ENCODE peak calls at places on chromosomes 1 and 21, in eight cellular contexts. K is lung, Q is gastrocnemius medialis, Y is heart left ventricle, O is uterus, U is endodermal cell, X is tibial nerve, R is Peyer's patch. W is an unnamed sample.

GRCh38 chr1:228955691-228956090 is 220.4 kb downstream of the RHOU start:
- DNase-seq in Y (no peak), Q (no peak), U (peak), O (no peak), R (no peak), X (no peak), K (no peak), W (no peak)

GRCh38 chr1:11237364-11237755 is 25.0 kb downstream of the MTOR start:
- DNase-seq in U (no peak), Y (no peak), X (no peak), K (no peak), Q (peak), R (no peak), O (no peak), W (no peak)

GRCh38 chr1:9181990-9182783 is 52.4 kb upstream of the H6PD start:
- DNase-seq in K (peak), O (peak), X (no peak), R (peak), Y (peak), Q (no peak), U (peak), W (no peak)

GRCh38 chr1:9822490-9822889 is 1.3 kb downstream of the CLSTN1 start:
- DNase-seq in O (no peak), R (no peak), Q (no peak), Y (no peak), U (no peak), K (no peak), X (no peak), W (no peak)

GRCh38 chr1:51284487-51284954 is 45.8 kb downstream of the TTC39A start:
- DNase-seq in U (no peak), Y (peak), Q (no peak), K (peak), X (no peak), O (no peak), R (no peak), W (no peak)

GRCh38 chr21:25837545-25838263 is 102.9 kb downstream of the GABPA start:
- DNase-seq in U (no peak), Q (no peak), K (no peak), O (no peak), R (no peak), Y (no peak), X (no peak), W (no peak)

GRCh38 chr21:37769656-37770055 is 146.6 kb downstream of the KCNJ6 start:
- DNase-seq in U (peak), Y (no peak), K (no peak), R (no peak), Q (no peak), X (no peak), O (no peak), W (no peak)

GRCh38 chr1:171286032-171286705 is 27.8 kb upstream of the FMO4 start:
- DNase-seq in R (no peak), X (no peak), Y (no peak), K (no peak), U (no peak), Q (no peak), O (no peak), W (no peak)

GRCh38 chr1:30378991-30379581 is 344.3 kb downstream of the MATN1 start:
- DNase-seq in U (peak), Y (no peak), K (no peak), O (peak), Q (no peak), R (peak), X (no peak), W (no peak)

GRCh38 chr1:41913025-41913424 is 5.7 kb downstream of the HIVEP3 start:
- DNase-seq in Y (no peak), U (no peak), O (no peak), X (no peak), R (no peak), K (peak), Q (no peak), W (no peak)

GRCh38 chr1:160159846-160160245 is 8.4 kb downstream of the ATP1A4 start:
- DNase-seq in O (no peak), R (no peak), X (no peak), K (no peak), Y (no peak), U (no peak), Q (no peak), W (no peak)

GRCh38 chr1:63116016-63116415 is 206.4 kb upstream of the FOXD3 start:
- DNase-seq in K (no peak), Q (no peak), Y (no peak), R (no peak), X (no peak), O (no peak), U (no peak), W (no peak)

GRCh38 chr1:27663735-27664119 is 8.3 kb downstream of the IFI6 start:
- DNase-seq in R (no peak), O (no peak), K (no peak), X (no peak), U (no peak), Y (no peak), Q (no peak), W (no peak)

GRCh38 chr1:111813440-111814304 is 58.0 kb downstream of the DDX20 start:
- DNase-seq in X (no peak), Q (no peak), K (no peak), U (no peak), R (no peak), Y (no peak), O (no peak), W (no peak)

GRCh38 chr1:204641936-204642335 is 43.6 kb downstream of the LRRN2 start:
- DNase-seq in R (no peak), X (no peak), Y (no peak), K (no peak), Q (no peak), U (no peak), O (no peak), W (no peak)

GRCh38 chr1:6456800-6457466 is 9.0 kb downstream of the TNFRSF25 start:
- DNase-seq in Q (no peak), Y (no peak), O (no peak), R (no peak), K (no peak), X (no peak), U (no peak), W (no peak)

GRCh38 chr21:16742116-16742515 is 770.7 kb upstream of the CXADR start:
- DNase-seq in X (peak), Q (no peak), Y (peak), K (no peak), U (no peak), R (no peak), O (peak), W (no peak)

GRCh38 chr1:156898151-156898550 is 4.6 kb downstream of the PEAR1 start:
- DNase-seq in O (peak), U (peak), Q (no peak), K (peak), Y (peak), R (no peak), X (peak), W (no peak)

GRCh38 chr1:54602559-54602958 is 20.8 kb downstream of the FAM151A start:
- DNase-seq in X (no peak), R (no peak), U (no peak), Q (no peak), Y (no peak), O (no peak), K (no peak), W (no peak)

DNA sequence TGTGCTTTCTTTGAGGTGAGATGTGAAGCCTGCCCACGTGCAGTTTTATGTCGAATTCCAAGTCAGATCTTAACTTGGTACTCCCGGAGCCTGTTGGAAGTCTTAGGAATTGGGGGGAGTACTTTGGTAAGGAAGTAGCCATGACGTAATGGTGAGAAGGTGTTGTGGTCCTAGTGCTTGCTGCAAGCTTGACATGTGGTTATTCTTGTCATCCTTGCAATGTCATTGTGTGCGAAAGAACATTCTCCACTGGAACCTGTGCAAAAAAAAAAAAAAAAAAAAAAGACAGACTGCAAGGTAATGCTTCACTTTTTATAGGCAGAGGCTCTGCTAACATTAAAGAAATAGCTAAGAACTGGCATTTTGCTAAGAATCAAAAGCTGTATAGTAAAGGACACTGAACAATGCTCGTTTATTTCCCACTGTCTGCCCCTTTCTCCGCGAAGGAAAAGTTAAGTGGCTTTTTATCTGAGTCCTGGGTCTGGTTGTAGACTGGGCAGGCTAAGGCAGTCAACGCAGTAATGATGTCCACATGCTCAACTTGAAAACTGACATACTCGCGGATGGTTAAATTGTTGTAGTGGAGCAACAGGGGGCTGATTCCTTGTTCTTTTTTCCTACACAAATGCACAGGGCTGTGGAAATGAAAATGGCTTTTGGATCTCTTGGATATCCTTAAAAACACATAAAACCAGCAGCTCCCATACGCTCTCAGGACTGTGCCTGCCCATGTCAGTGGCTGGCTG is 2.1 kb downstream of the KAZN start:
- DNase-seq in R (no peak), Q (no peak), X (no peak), O (no peak), Y (no peak), U (no peak), K (no peak), W (no peak)
- H3K27ac ChIP-seq in R (no peak), Q (no peak), X (peak), O (no peak), Y (no peak), U (no peak), K (no peak), W (no peak)

DNA sequence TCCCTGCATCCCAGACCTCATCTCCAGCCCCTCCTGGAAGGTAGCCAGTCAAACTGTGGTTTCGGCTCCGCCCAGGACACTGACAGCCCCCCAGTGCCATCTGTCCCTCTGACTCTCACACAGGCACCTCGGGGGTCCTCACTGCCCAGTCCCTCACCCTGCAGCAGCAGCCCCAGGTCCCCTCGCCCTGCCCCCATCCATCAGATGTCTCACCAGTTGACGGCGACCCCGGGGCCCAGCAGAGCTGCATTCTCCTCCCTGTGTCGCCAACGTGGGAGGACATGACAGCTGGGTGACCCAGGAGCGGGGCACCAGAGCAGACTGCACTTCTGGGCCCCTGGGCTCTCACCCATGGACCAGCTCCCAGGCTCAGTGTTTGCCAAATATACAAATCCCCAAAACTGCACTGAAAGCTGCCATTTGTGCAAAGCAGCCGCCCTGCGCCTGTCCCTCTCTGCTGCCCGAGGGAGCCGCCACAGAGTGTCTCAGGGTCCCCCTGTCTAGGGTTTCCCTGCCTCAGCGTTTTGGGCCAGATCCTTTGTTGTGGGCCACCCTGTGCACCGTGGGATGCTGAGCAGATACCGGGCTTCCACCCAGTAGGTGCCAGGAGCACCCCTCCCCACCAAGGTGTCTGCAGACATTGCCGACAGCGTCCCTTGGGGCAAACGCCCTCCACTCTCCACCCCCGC is 48.2 kb downstream of the PRDM15 start:
- DNase-seq in X (no peak), R (peak), U (no peak), Q (no peak), Y (no peak), K (no peak), O (no peak), W (no peak)
- H3K27ac ChIP-seq in X (no peak), R (no peak), U (no peak), Q (no peak), Y (no peak), K (no peak), O (no peak), W (no peak)

GRCh38 chr1:226253933-226254332 is 30.5 kb downstream of the MIXL1 start:
- DNase-seq in R (no peak), O (no peak), X (no peak), K (no peak), Q (no peak), U (no peak), Y (no peak), W (no peak)

GRCh38 chr1:226250511-226250910 is 27.0 kb downstream of the MIXL1 start:
- DNase-seq in Y (no peak), U (no peak), O (no peak), X (no peak), K (no peak), Q (no peak), R (no peak), W (no peak)

DNA sequence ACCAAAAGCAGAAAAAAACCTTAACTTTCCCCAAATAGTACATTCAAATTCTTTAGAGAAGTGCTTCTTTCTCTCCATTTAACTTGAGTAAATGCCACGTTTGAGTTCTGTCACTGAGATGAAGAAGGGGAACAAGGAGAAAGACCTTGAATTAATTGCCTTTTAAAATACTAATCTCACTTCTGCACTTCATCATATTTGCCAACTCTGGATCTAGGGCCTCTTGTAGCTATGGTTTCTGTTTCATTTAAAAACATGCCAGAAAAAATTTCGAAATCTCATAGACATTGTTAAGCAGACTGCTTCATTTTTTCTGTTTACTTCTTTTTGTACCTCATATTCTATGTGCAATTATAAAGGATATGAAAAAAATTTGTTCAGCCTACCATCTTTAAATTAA is 24.6 kb downstream of the MIXL1 start:
- DNase-seq in R (no peak), X (no peak), O (no peak), U (no peak), Q (no peak), K (no peak), Y (no peak), W (no peak)
- H3K27ac ChIP-seq in R (no peak), X (no peak), O (no peak), U (no peak), Q (no peak), K (no peak), Y (no peak), W (no peak)

DNA sequence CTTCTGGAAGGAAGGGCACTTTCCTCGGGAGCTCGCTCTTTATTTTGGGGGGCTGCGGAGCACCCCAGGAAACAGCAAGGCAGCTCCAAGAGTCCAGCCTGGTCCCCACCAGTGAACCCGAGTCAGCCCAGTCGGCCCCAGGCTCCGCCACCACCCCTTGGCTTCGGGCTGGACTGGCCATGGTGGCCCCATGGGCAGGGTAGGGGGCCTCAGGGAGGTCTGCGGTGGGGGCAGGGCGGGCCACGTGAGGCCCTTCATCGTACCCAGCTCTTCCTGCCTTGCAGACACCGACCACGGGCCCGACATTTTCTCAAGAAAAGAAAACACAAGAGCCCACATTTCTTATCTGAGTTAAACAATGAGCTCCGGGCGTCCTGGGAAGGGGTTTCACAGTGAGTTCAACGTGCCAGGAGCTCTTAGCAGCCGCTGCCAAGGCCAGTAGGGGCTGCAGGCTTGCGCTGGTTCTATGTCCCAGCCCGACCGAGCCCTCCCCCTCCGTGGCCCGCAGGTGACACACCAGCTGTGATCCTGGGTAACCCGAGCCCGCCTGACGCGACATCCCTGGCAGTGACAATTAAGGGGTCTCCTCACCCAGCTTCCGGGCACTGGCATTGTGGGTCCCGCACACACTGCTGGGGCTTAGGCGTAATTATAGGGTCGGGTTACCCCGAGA is 66.2 kb downstream of the PRDM16 start:
- DNase-seq in X (no peak), Y (no peak), K (no peak), U (no peak), R (no peak), O (no peak), Q (no peak), W (no peak)
- H3K27ac ChIP-seq in X (peak), Y (no peak), K (no peak), U (no peak), R (no peak), O (no peak), Q (no peak), W (no peak)

DNA sequence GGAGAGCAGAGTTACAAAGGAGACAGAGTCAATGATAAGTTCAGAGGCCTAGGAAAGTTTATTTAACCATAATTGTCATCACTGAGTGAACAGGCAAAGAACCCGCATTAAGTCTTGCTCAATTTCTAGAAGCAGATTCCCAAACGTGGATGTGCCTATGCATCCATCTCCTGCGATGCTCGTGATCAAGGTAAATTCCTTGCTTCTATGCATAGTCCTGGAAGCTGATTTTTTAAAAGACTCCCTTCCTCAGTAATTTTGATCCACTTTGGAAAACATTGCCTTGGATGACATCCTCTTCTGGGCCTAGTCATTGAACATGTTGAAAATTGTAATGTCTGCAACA is 116.4 kb downstream of the TNFSF18 start:
- DNase-seq in K (no peak), Y (no peak), Q (no peak), R (no peak), O (no peak), X (no peak), U (no peak), W (no peak)
- H3K27ac ChIP-seq in K (peak), Y (peak), Q (peak), R (peak), O (peak), X (peak), U (no peak), W (no peak)

GRCh38 chr1:219701453-219701852 is 88.5 kb upstream of the ZC3H11B start:
- DNase-seq in O (no peak), K (no peak), U (no peak), Q (no peak), X (no peak), Y (no peak), R (no peak), W (no peak)

GRCh38 chr1:219702551-219703215 is 89.8 kb upstream of the ZC3H11B start:
- DNase-seq in R (no peak), K (no peak), Y (no peak), Q (no peak), O (no peak), X (no peak), U (no peak), W (no peak)

GRCh38 chr1:219699870-219700269 is 87.0 kb upstream of the ZC3H11B start:
- DNase-seq in X (no peak), U (no peak), R (no peak), K (no peak), Q (no peak), O (no peak), Y (no peak), W (no peak)

GRCh38 chr1:219692981-219693380 is 80.1 kb upstream of the ZC3H11B start:
- DNase-seq in Q (no peak), U (no peak), Y (no peak), O (no peak), R (no peak), X (no peak), K (no peak), W (no peak)

GRCh38 chr1:219697667-219698066 is 84.8 kb upstream of the ZC3H11B start:
- DNase-seq in Y (no peak), U (no peak), Q (no peak), R (no peak), X (no peak), O (no peak), K (no peak), W (no peak)
- H3K27ac ChIP-seq in Y (no peak), U (no peak), Q (no peak), R (no peak), X (no peak), O (no peak), K (no peak), W (no peak)

GRCh38 chr1:169779970-169780369 is 14.7 kb downstream of the METTL18 start:
- DNase-seq in O (no peak), R (no peak), Y (no peak), U (no peak), K (no peak), Q (no peak), X (no peak), W (no peak)
- H3K27ac ChIP-seq in O (no peak), R (no peak), Y (no peak), U (no peak), K (no peak), Q (no peak), X (no peak), W (no peak)

GRCh38 chr1:46036894-46037596 is 95.4 kb downstream of the PIK3R3 start:
- DNase-seq in Y (peak), R (peak), U (peak), X (peak), O (peak), Q (peak), K (peak), W (peak)
- H3K27ac ChIP-seq in Y (peak), R (peak), U (no peak), X (peak), O (no peak), Q (peak), K (no peak), W (no peak)